ENCODE peak calls at places on chromosomes 12 and 14, in nine cellular contexts. T, L, V, S, I, Q, D, X and O are unnamed samples.

GRCh38 chr14:105392161-105393090 is 5.9 kb upstream of the TEX22 start:
- DNase-seq in T (no peak), L (no peak), V (no peak), S (no peak), I (no peak), Q (no peak), D (no peak), X (no peak), O (no peak)

GRCh38 chr12:27081668-27082091 is 698 bp downstream of the C12orf71 start:
- DNase-seq in T (no peak), L (peak; percentile 10), V (peak; percentile 80), S (no peak), I (peak; percentile 41), Q (no peak), D (peak; percentile 19), X (no peak), O (no peak)

GRCh38 chr12:19922687-19923086 is 445.6 kb upstream of the PDE3A start:
- DNase-seq in T (no peak), L (no peak), V (no peak), S (no peak), I (peak; percentile 13), Q (no peak), D (no peak), X (no peak), O (no peak)

GRCh38 chr12:13980548-13981295 is 680 bp downstream of the GRIN2B start:
- DNase-seq in T (no peak), L (no peak), V (no peak), S (no peak), I (peak; percentile 18), Q (no peak), D (no peak), X (no peak), O (no peak)

GRCh38 chr14:77290705-77291104 is 19.7 kb upstream of the NGB start:
- DNase-seq in T (no peak), L (no peak), V (no peak), S (no peak), I (no peak), Q (no peak), D (no peak), X (no peak), O (no peak)

GRCh38 chr12:76049575-76050251 is 18.1 kb upstream of the PHLDA1 start:
- DNase-seq in T (no peak), L (no peak), V (no peak), S (no peak), I (no peak), Q (no peak), D (no peak), X (no peak), O (no peak)

GRCh38 chr14:73227812-73228781 is 9.2 kb upstream of the PAPLN start:
- DNase-seq in T (no peak), L (peak; percentile 38), V (peak; percentile 43), S (peak; percentile 66), I (peak; percentile 92), Q (peak; percentile 61), D (no peak), X (peak; percentile 96), O (peak; percentile 75)

GRCh38 chr12:108832208-108832607 is 25.2 kb downstream of the SSH1 start:
- DNase-seq in T (no peak), L (no peak), V (no peak), S (no peak), I (no peak), Q (no peak), D (no peak), X (peak; percentile 22), O (no peak)

GRCh38 chr14:102507026-102507860 is 2.3 kb downstream of the ANKRD9 start:
- DNase-seq in T (no peak), L (no peak), V (no peak), S (no peak), I (no peak), Q (no peak), D (no peak), X (no peak), O (no peak)

GRCh38 chr14:23306412-23307145 is at the start of gene BCL2L2:
- DNase-seq in T (peak; percentile 92), L (peak; percentile 98), V (peak; percentile 92), S (peak; percentile 95), I (peak; percentile 92), Q (peak; percentile 93), D (peak; percentile 95), X (peak; percentile 92), O (peak; percentile 94)

GRCh38 chr12:31412292-31412801 is 86.4 kb upstream of the SINHCAF start:
- DNase-seq in T (no peak), L (no peak), V (no peak), S (no peak), I (no peak), Q (no peak), D (no peak), X (no peak), O (no peak)

GRCh38 chr12:7137868-7138267 is 7.7 kb downstream of the CLSTN3 start:
- DNase-seq in T (no peak), L (no peak), V (no peak), S (no peak), I (no peak), Q (no peak), D (no peak), X (no peak), O (no peak)

GRCh38 chr14:36522347-36522971 is 2.4 kb upstream of the NKX2-1 start:
- DNase-seq in T (no peak), L (no peak), V (no peak), S (no peak), I (no peak), Q (no peak), D (no peak), X (no peak), O (no peak)

GRCh38 chr12:131829795-131830334 is 1.7 kb downstream of the MMP17 start:
- DNase-seq in T (no peak), L (no peak), V (no peak), S (no peak), I (no peak), Q (no peak), D (no peak), X (no peak), O (peak; percentile 62)

GRCh38 chr12:131828671-131829350 is 618 bp downstream of the MMP17 start:
- DNase-seq in T (no peak), L (no peak), V (no peak), S (no peak), I (peak; percentile 70), Q (no peak), D (no peak), X (no peak), O (peak; percentile 21)

GRCh38 chr12:131826064-131826928 is 1.9 kb upstream of the MMP17 start:
- DNase-seq in T (no peak), L (no peak), V (no peak), S (no peak), I (no peak), Q (no peak), D (no peak), X (no peak), O (no peak)

GRCh38 chr12:131829351-131829794 is 1.2 kb downstream of the MMP17 start:
- DNase-seq in T (no peak), L (no peak), V (no peak), S (no peak), I (peak; percentile 69), Q (no peak), D (peak; percentile 45), X (no peak), O (peak; percentile 46)

GRCh38 chr12:131827961-131828534 is at the start of gene MMP17:
- DNase-seq in T (no peak), L (no peak), V (no peak), S (no peak), I (peak; percentile 75), Q (peak; percentile 43), D (peak; percentile 85), X (peak; percentile 41), O (peak; percentile 68)
- TF ChIP-seq POLR2A in T (no peak), L (no peak), V (no peak), S (no peak), I (peak; percentile 83), Q (no peak), D (no peak), X (peak; percentile 35), O (no peak)

GRCh38 chr14:99966436-99966835 is 98.8 kb upstream of the EVL start:
- DNase-seq in T (no peak), L (no peak), V (no peak), S (no peak), I (no peak), Q (no peak), D (no peak), X (no peak), O (no peak)
- H3K27ac ChIP-seq in T (no peak overlapping the region), L (no peak overlapping the region), V (no peak overlapping the region), S (no peak overlapping the region), I (no peak overlapping the region), Q (no peak overlapping the region), D (no peak overlapping the region), X (no peak overlapping the region), O (no peak overlapping the region)

DNA sequence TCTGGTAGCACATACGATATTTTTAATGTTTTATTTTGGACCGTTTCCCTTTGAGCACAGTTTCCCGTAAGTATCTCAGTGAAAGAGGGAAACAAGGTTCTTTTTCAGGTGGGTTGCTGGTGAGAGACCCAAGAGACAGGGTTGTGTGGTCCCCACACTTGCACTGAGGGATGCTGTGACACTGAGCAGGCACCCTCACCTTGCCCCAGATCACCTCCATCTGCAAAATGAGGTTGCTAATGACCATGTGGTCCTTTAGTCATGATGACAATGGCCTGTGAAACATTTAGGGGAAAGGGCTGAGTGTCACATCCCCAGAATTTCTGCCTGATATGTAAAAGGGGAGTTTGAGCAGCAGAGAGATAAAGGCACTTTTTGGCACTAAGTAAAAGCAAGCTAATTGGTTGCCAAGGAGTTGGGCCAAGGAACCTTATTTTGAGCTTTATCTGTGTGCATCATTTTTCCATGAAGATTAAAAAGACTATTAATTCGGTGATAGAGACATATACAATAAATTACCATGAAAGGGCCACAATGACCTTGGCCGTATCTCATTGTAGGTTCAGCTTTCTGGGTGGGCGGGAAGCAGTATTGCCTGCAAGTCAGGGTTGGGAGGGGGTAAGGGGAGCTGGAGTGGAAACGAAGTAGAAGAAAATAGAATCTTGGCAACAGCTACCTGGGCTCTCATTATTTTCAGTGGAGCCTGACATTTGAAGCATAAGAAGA is 4.5 kb downstream of the CCND2 start:
- DNase-seq in T (no peak), L (no peak), V (no peak), S (peak; percentile 77), I (no peak), Q (no peak), D (no peak), X (no peak), O (no peak)
- TF ChIP-seq CTCF in T (no peak), L (no peak), V (no peak), S (no peak), I (no peak), Q (no peak), D (no peak), X (no peak), O (no peak)

GRCh38 chr14:20591235-20591634 is at the start of gene RNASE12:
- DNase-seq in T (no peak), L (no peak), V (no peak), S (no peak), I (no peak), Q (no peak), D (no peak), X (no peak), O (no peak)

GRCh38 chr14:20602583-20602982 is 11.4 kb upstream of the RNASE12 start:
- DNase-seq in T (no peak), L (no peak), V (no peak), S (no peak), I (no peak), Q (no peak), D (no peak), X (no peak), O (no peak)

GRCh38 chr14:20601522-20601921 is 10.3 kb upstream of the RNASE12 start:
- DNase-seq in T (no peak), L (no peak), V (no peak), S (no peak), I (no peak), Q (no peak), D (no peak), X (no peak), O (no peak)

GRCh38 chr14:20597108-20597507 is 5.9 kb upstream of the RNASE12 start:
- DNase-seq in T (no peak), L (no peak), V (no peak), S (no peak), I (no peak), Q (no peak), D (no peak), X (no peak), O (no peak)
- TF ChIP-seq POLR2A in T (no peak), L (no peak), V (no peak), S (no peak), I (no peak), Q (no peak), D (no peak), X (no peak), O (no peak)